ENCODE peak calls at places on chromosomes 4 and X, in seven cellular contexts. L is endodermal cell; K is CD8-positive, alpha-beta T cell; U is Caco-2; Y is left lung; I is heart right ventricle; O is retinal pigment epithelial cell. F is an unnamed sample.

GRCh38 chrX:147935156-147935758 is 23.5 kb downstream of the FMR1 start:
- DNase-seq in L (no peak), K (no peak), U (no peak), Y (no peak), I (no peak), O (no peak), F (no peak)

GRCh38 chrX:121256653-121257052 is 209.2 kb downstream of the GLUD2 start:
- DNase-seq in L (no peak), K (no peak), U (no peak), Y (no peak), I (no peak), O (no peak), F (no peak)

GRCh38 chr4:114734581-114734980 is 136.0 kb downstream of the UGT8 start:
- DNase-seq in L (peak; percentile 66), K (no peak), U (no peak), Y (no peak), I (no peak), O (no peak), F (no peak)

GRCh38 chr4:85940131-85940530 is 419.7 kb downstream of the MAPK10 start:
- DNase-seq in L (no peak), K (no peak), U (no peak), Y (no peak), I (no peak), O (no peak), F (no peak)

GRCh38 chr4:30181512-30181911 is 538.7 kb upstream of the PCDH7 start:
- DNase-seq in L (no peak), K (no peak), U (no peak), Y (no peak), I (no peak), O (no peak), F (no peak)

GRCh38 chr4:137961051-137961438 is 281.1 kb downstream of the SLC7A11 start:
- DNase-seq in L (no peak), K (no peak), U (no peak), Y (no peak), I (no peak), O (peak; percentile 15), F (no peak)

GRCh38 chr4:61385302-61385701 is 185.2 kb downstream of the ADGRL3 start:
- DNase-seq in L (peak; percentile 57), K (no peak), U (no peak), Y (no peak), I (no peak), O (no peak), F (no peak)

GRCh38 chrX:46683023-46683422 is 75.9 kb downstream of the SLC9A7 start:
- DNase-seq in L (no peak), K (no peak), U (no peak), Y (no peak), I (no peak), O (no peak), F (no peak)

GRCh38 chr4:84706286-84706685 is 123.4 kb downstream of the CDS1 start:
- DNase-seq in L (no peak), K (no peak), U (no peak), Y (no peak), I (no peak), O (no peak), F (no peak)

GRCh38 chr4:148376151-148376550 is 66.1 kb downstream of the NR3C2 start:
- DNase-seq in L (no peak), K (peak; percentile 66), U (no peak), Y (no peak), I (peak; percentile 59), O (peak; percentile 89), F (no peak)

GRCh38 chr4:26201119-26201518 is 119.7 kb upstream of the RBPJ start:
- DNase-seq in L (no peak), K (no peak), U (no peak), Y (no peak), I (no peak), O (no peak), F (no peak)

GRCh38 chr4:123350191-123350544 is 46.4 kb upstream of the SPRY1 start:
- DNase-seq in L (peak; percentile 88), K (no peak), U (peak; percentile 80), Y (no peak), I (no peak), O (no peak), F (no peak)

GRCh38 chrX:154730271-154730883 is 20.5 kb downstream of the GAB3 start:
- DNase-seq in L (no peak), K (no peak), U (no peak), Y (no peak), I (peak; percentile 77), O (peak; percentile 54), F (no peak)

GRCh38 chr4:129145222-129145730 is 49.3 kb downstream of the C4orf33 start:
- DNase-seq in L (no peak), K (no peak), U (no peak), Y (no peak), I (no peak), O (no peak), F (no peak)

GRCh38 chr4:110142461-110142860 is 56.0 kb downstream of the ELOVL6 start:
- DNase-seq in L (no peak), K (no peak), U (no peak), Y (no peak), I (no peak), O (no peak), F (no peak)

GRCh38 chr4:144975718-144976117 is 122.3 kb downstream of the ANAPC10 start:
- DNase-seq in L (no peak), K (no peak), U (no peak), Y (no peak), I (no peak), O (no peak), F (no peak)

GRCh38 chr4:21307709-21308108 is 607.5 kb downstream of the PACRGL start:
- DNase-seq in L (no peak), K (no peak), U (no peak), Y (no peak), I (no peak), O (no peak), F (no peak)

GRCh38 chrX:153643431-153644351 is 3.3 kb upstream of the DUSP9 start:
- DNase-seq in L (peak; percentile 56), K (no peak), U (no peak), Y (no peak), I (no peak), O (no peak), F (no peak)

GRCh38 chrX:13647709-13648212 is 5.2 kb upstream of the TCEANC start:
- DNase-seq in L (no peak), K (peak; percentile 70), U (peak; percentile 55), Y (no peak), I (peak; percentile 43), O (no peak), F (no peak)

GRCh38 chrX:373641-374471 is 12.9 kb downstream of the PPP2R3B start:
- DNase-seq in L (peak; percentile 85), K (peak; percentile 47), U (peak; percentile 67), Y (peak; percentile 74), I (no peak), O (no peak), F (peak; percentile 48)

GRCh38 chr4:17939061-17939460 is 82.5 kb downstream of the LCORL start:
- DNase-seq in L (no peak), K (no peak), U (no peak), Y (no peak), I (no peak), O (no peak), F (no peak)

GRCh38 chr4:48028654-48029053 is 12.1 kb downstream of the NIPAL1 start:
- DNase-seq in L (no peak), K (no peak), U (no peak), Y (no peak), I (no peak), O (no peak), F (peak; percentile 58)

GRCh38 chrX:17465201-17465600 is 90.2 kb downstream of the NHS start:
- DNase-seq in L (no peak), K (no peak), U (no peak), Y (no peak), I (no peak), O (no peak), F (no peak)

GRCh38 chr4:185470503-185471195 is 884 bp downstream of the CCDC110 start:
- DNase-seq in L (no peak), K (peak; percentile 56), U (peak; percentile 37), Y (peak; percentile 82), I (peak; percentile 50), O (no peak), F (peak; percentile 65)

GRCh38 chrX:809081-809480 is 178.5 kb downstream of the SHOX start:
- DNase-seq in L (peak; percentile 20), K (no peak), U (no peak), Y (no peak), I (no peak), O (no peak), F (no peak)

GRCh38 chrX:140744085-140744484 is 34.5 kb downstream of the LINC00632 start:
- DNase-seq in L (no peak), K (no peak), U (no peak), Y (no peak), I (no peak), O (no peak), F (no peak)

GRCh38 chrX:18291006-18291545 is 63.4 kb downstream of the SCML2 start:
- DNase-seq in L (no peak), K (no peak), U (no peak), Y (no peak), I (no peak), O (no peak), F (no peak)

GRCh38 chrX:48937065-48937907 is 18.5 kb upstream of the PIM2 start:
- DNase-seq in L (peak; percentile 64), K (peak; percentile 95), U (no peak), Y (peak; percentile 86), I (peak; percentile 34), O (no peak), F (peak; percentile 86)
- TF ChIP-seq CTCF in L (peak; percentile 69), K (no peak), U (no peak), Y (no peak), I (no peak), O (peak; percentile 9), F (peak; percentile 56)

GRCh38 chr4:89489338-89489771 is 181.8 kb upstream of the GPRIN3 start:
- DNase-seq in L (peak; percentile 75), K (no peak), U (no peak), Y (peak; percentile 54), I (no peak), O (no peak), F (no peak)
- H3K4me3 ChIP-seq in L (no peak overlapping the region), K (no peak overlapping the region), U (no peak overlapping the region), Y (no peak overlapping the region), I (no peak overlapping the region), O (no peak overlapping the region), F (no peak overlapping the region)

GRCh38 chr4:87944967-87945366 is 30.5 kb upstream of the SPP1 start:
- DNase-seq in L (no peak), K (no peak), U (no peak), Y (no peak), I (no peak), O (no peak), F (no peak)
- TF ChIP-seq CTCF in L (no peak), K (no peak), U (no peak), Y (no peak), I (no peak), O (no peak), F (no peak)

DNA sequence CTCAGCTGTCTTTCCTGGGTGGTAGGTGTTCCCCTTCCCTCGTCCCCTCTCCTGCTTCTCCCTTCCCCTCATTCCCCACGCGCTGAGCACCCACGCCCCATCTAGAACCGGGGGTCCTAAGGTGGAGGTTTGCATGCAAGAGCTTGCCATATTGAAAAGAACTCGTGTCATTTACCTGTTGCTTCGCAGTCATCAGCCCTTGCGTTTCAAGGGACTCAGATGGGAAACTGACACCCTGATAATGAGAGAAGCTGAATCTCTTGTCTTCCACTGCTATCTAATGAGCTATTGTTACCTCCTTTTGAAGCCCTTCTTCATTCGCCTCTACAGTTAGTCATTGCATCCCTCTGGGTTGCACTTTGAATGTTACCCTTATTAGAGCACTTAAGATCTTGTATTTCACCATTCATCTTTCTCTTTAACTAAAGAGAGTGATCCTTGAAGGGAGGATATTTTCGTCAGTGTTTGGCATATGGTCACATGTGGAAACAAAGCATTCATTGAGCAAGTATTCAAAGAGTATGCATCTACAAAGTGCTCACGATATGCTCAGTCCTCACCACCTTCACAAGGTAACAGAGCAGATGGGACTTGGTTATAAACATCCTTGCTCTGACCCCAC is 25.7 kb downstream of the ARL9 start:
- DNase-seq in L (no peak), K (no peak), U (no peak), Y (no peak), I (no peak), O (no peak), F (no peak)
- H3K4me3 ChIP-seq in L (peak overlapping the region; percentile 83), K (peak overlapping the region; percentile 87), U (peak overlapping the region; percentile 42), Y (peak overlapping the region; percentile 41), I (peak overlapping the region; percentile 60), O (peak overlapping the region; percentile 75), F (no peak overlapping the region)